ENCODE peak calls at places on chromosomes 1 and 21, in five cellular contexts. R, W, I, D and P are unnamed samples.

GRCh38 chr1:192983349-192983980 is 75.7 kb downstream of the UCHL5 start:
- DNase-seq in R (no peak), D (no peak), W (no peak), I (no peak), P (peak; percentile 68)

GRCh38 chr1:192104852-192105251 is 53.4 kb upstream of the RGS18 start:
- DNase-seq in R (no peak), I (no peak), W (peak; percentile 65), D (peak; percentile 13), P (no peak)

GRCh38 chr1:78102916-78103315 is 57.1 kb downstream of the GIPC2 start:
- DNase-seq in R (no peak), W (no peak), D (no peak), I (no peak), P (no peak)

GRCh38 chr1:93522721-93523120 is 74.8 kb downstream of the FNBP1L start:
- DNase-seq in D (no peak), R (no peak), I (no peak), W (no peak), P (no peak)

GRCh38 chr1:24553931-24554330 is 2.0 kb upstream of the NCMAP start:
- DNase-seq in W (no peak), D (no peak), R (no peak), I (no peak), P (no peak)

GRCh38 chr1:208919371-208919770 is 664.1 kb upstream of the CAMK1G start:
- DNase-seq in R (no peak), D (peak; percentile 55), W (no peak), I (no peak), P (peak; percentile 67)

GRCh38 chr1:20250346-20250989 is 40.2 kb upstream of the VWA5B1 start:
- DNase-seq in I (no peak), D (peak; percentile 65), R (peak; percentile 88), W (peak; percentile 65), P (no peak)

GRCh38 chr1:2314297-2314802 is 77.0 kb downstream of the MORN1 start:
- DNase-seq in D (peak; percentile 72), R (peak; percentile 94), I (peak; percentile 72), W (peak; percentile 64), P (peak; percentile 71)

GRCh38 chr1:93123141-93123783 is 44.2 kb downstream of the MTF2 start:
- DNase-seq in W (peak; percentile 33), R (no peak), D (no peak), I (no peak), P (no peak)

GRCh38 chr1:234500269-234500668 is 21.3 kb upstream of the TARBP1 start:
- DNase-seq in I (no peak), W (peak; percentile 25), R (no peak), D (peak; percentile 56), P (no peak)

GRCh38 chr1:145828368-145829016 is 4.5 kb downstream of the POLR3C start:
- DNase-seq in R (no peak), D (no peak), W (no peak), I (no peak), P (no peak)

GRCh38 chr1:18748435-18748834 is 111.0 kb downstream of the TAS1R2 start:
- DNase-seq in I (no peak), D (no peak), W (no peak), R (no peak), P (no peak)

GRCh38 chr1:216183427-216183826 is 239.8 kb downstream of the USH2A start:
- DNase-seq in D (peak; percentile 9), R (no peak), I (no peak), W (peak; percentile 15), P (peak; percentile 16)

GRCh38 chr1:216183007-216183406 is 240.2 kb downstream of the USH2A start:
- DNase-seq in I (no peak), W (peak; percentile 33), R (peak; percentile 18), D (peak; percentile 25), P (peak; percentile 5)

GRCh38 chr1:216184281-216184680 is 239.0 kb downstream of the USH2A start:
- DNase-seq in R (no peak), D (no peak), I (no peak), W (peak; percentile 25), P (no peak)

GRCh38 chr1:216186816-216187215 is 236.4 kb downstream of the USH2A start:
- DNase-seq in I (no peak), D (no peak), W (peak; percentile 53), R (peak; percentile 52), P (no peak)

GRCh38 chr1:216186131-216186530 is 237.1 kb downstream of the USH2A start:
- DNase-seq in W (no peak), I (no peak), R (no peak), D (no peak), P (no peak)
- H3K27ac ChIP-seq in W (no peak overlapping the region), I (no peak overlapping the region), R (no peak overlapping the region), D (no peak overlapping the region), P (no peak overlapping the region)

GRCh38 chr1:147238053-147238902 is 4.2 kb upstream of the CHD1L start:
- DNase-seq in D (no peak), I (no peak), W (no peak), R (peak; percentile 32), P (peak; percentile 7)
- H3K27ac ChIP-seq in D (no peak overlapping the region), I (no peak overlapping the region), W (no peak overlapping the region), R (peak overlapping the region; percentile 74), P (no peak overlapping the region)

GRCh38 chr21:31340942-31341487 is 3.0 kb downstream of the TIAM1 start:
- DNase-seq in W (no peak), D (no peak), R (no peak), I (no peak), P (no peak)

GRCh38 chr21:31340499-31340898 is 3.6 kb downstream of the TIAM1 start:
- DNase-seq in D (no peak), R (no peak), I (no peak), W (no peak), P (no peak)

GRCh38 chr21:31337991-31338891 is 5.8 kb downstream of the TIAM1 start:
- DNase-seq in I (no peak), D (no peak), W (no peak), R (peak; percentile 26), P (no peak)

GRCh38 chr21:31338892-31339368 is 5.1 kb downstream of the TIAM1 start:
- DNase-seq in R (no peak), W (no peak), I (no peak), D (no peak), P (no peak)

DNA sequence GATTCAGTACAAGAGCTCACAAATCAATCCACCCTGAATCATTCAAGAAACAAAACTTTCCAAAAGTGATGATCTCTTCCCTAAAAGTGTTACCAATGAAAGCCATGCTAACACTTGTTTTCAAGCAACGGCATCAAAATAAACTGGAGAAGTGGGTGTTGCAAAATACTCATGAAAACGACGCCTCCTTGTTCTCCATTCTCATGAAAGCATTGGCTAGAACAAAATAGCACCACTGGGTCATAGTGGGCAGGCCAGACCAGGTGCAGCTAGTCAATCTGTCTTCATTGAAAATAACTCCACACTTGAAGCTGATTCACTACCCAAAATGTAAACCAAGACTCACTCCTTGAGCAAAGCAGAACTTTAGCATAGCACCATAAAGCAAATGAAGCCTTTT is 4.3 kb downstream of the TIAM1 start:
- DNase-seq in W (no peak), D (no peak), I (no peak), R (no peak), P (no peak)
- H3K27ac ChIP-seq in W (no peak overlapping the region), D (no peak overlapping the region), I (no peak overlapping the region), R (no peak overlapping the region), P (no peak overlapping the region)

GRCh38 chr1:154448271-154448905 is 43.2 kb downstream of the IL6R start:
- DNase-seq in I (no peak), D (no peak), W (no peak), R (no peak), P (no peak)

GRCh38 chr1:154445040-154445472 is 39.9 kb downstream of the IL6R start:
- DNase-seq in W (peak; percentile 75), R (no peak), D (peak; percentile 90), I (no peak), P (no peak)

GRCh38 chr1:154442006-154442740 is 37.0 kb downstream of the IL6R start:
- DNase-seq in I (no peak), D (peak; percentile 59), R (no peak), W (no peak), P (no peak)

GRCh38 chr1:154443274-154444013 is 38.3 kb downstream of the IL6R start:
- DNase-seq in I (no peak), W (no peak), D (no peak), R (no peak), P (no peak)

GRCh38 chr1:154446292-154446691 is 41.1 kb downstream of the IL6R start:
- DNase-seq in R (peak; percentile 40), D (peak; percentile 91), I (no peak), W (peak; percentile 96), P (no peak)
- H3K27ac ChIP-seq in R (peak overlapping the region; percentile 35), D (peak overlapping the region; percentile 65), I (no peak overlapping the region), W (peak overlapping the region; percentile 82), P (peak overlapping the region; percentile 57)

GRCh38 chr1:114319480-114319879 is 165.8 kb upstream of the SYT6 start:
- DNase-seq in W (peak; percentile 46), D (peak; percentile 76), I (no peak), R (no peak), P (no peak)
- H3K27ac ChIP-seq in W (peak overlapping the region; percentile 28), D (peak overlapping the region; percentile 63), I (no peak overlapping the region), R (no peak overlapping the region), P (no peak overlapping the region)

GRCh38 chr1:202348509-202349262 is at the start of gene PPP1R12B:
- DNase-seq in W (peak; percentile 99), I (peak; percentile 97), D (peak; percentile 100), R (peak; percentile 99), P (peak; percentile 97)
- H3K27ac ChIP-seq in W (peak within 1 kb of the TSS; percentile 96), I (peak within 1 kb of the TSS; percentile 90), D (peak within 1 kb of the TSS; percentile 89), R (peak within 1 kb of the TSS; percentile 81), P (peak within 1 kb of the TSS; percentile 82)